ENCODE peak calls at places on chromosome 22, in nine cellular contexts. R, Z, W, O, N, C, Y, X and P are unnamed samples.
A peak's percentile ranks its signal among the peaks of the same experiment; 100 is the strongest.

GRCh38 chr22:50734986-50735738 is 2.8 kb upstream of the ACR start:
- DNase-seq in R (peak; percentile 20), Z (no peak), W (no peak), O (no peak), N (no peak), C (no peak), Y (no peak), X (no peak), P (no peak)

GRCh38 chr22:42714768-42715430 is 5.8 kb downstream of the A4GALT start:
- DNase-seq in R (no peak), Z (no peak), W (no peak), O (no peak), N (no peak), C (no peak), Y (no peak), X (no peak), P (no peak)

GRCh38 chr22:25759825-25760231 is 17.8 kb downstream of the MYO18B start:
- DNase-seq in R (no peak), Z (no peak), W (no peak), O (peak; percentile 93), N (no peak), C (no peak), Y (peak; percentile 92), X (peak; percentile 57), P (peak; percentile 88)

GRCh38 chr22:38353701-38354100 is 36.5 kb upstream of the CSNK1E start:
- DNase-seq in R (no peak), Z (no peak), W (no peak), O (no peak), N (no peak), C (no peak), Y (no peak), X (no peak), P (no peak)

GRCh38 chr22:49400136-49400865 is 427.4 kb downstream of the BRD1 start:
- DNase-seq in R (peak; percentile 41), Z (no peak), W (no peak), O (no peak), N (no peak), C (peak; percentile 6), Y (no peak), X (no peak), P (no peak)

GRCh38 chr22:44260216-44261035 is 52.3 kb downstream of the SHISAL1 start:
- DNase-seq in R (no peak), Z (no peak), W (peak; percentile 35), O (no peak), N (peak; percentile 10), C (no peak), Y (no peak), X (no peak), P (no peak)

GRCh38 chr22:20945578-20945934 is 21.5 kb upstream of the AIFM3 start:
- DNase-seq in R (no peak), Z (no peak), W (no peak), O (no peak), N (no peak), C (no peak), Y (no peak), X (no peak), P (no peak)

GRCh38 chr22:19819911-19820879 is 34.5 kb downstream of the GNB1L start:
- DNase-seq in R (peak; percentile 30), Z (no peak), W (no peak), O (no peak), N (no peak), C (no peak), Y (no peak), X (no peak), P (no peak)

GRCh38 chr22:39238966-39239510 is 5.7 kb downstream of the PDGFB start:
- DNase-seq in R (no peak), Z (no peak), W (no peak), O (no peak), N (no peak), C (no peak), Y (no peak), X (no peak), P (no peak)

GRCh38 chr22:30243671-30244465 is 2.7 kb downstream of the LIF start:
- DNase-seq in R (no peak), Z (no peak), W (no peak), O (no peak), N (no peak), C (no peak), Y (no peak), X (no peak), P (no peak)

GRCh38 chr22:28883917-28884753 is 763 bp downstream of the ZNRF3 start:
- DNase-seq in R (peak; percentile 65), Z (peak; percentile 52), W (peak; percentile 82), O (peak; percentile 37), N (peak; percentile 33), C (no peak), Y (no peak), X (peak; percentile 53), P (no peak)

GRCh38 chr22:36775589-36775965 is 342 bp downstream of the IFT27 start:
- DNase-seq in R (peak; percentile 61), Z (peak; percentile 58), W (no peak), O (peak; percentile 5), N (no peak), C (no peak), Y (no peak), X (peak; percentile 58), P (no peak)

GRCh38 chr22:10961043-10961860 is 4566.7 kb upstream of the OR11H1 start:
- DNase-seq in R (peak; percentile 47), Z (peak; percentile 15), W (no peak), O (no peak), N (no peak), C (no peak), Y (no peak), X (no peak), P (no peak)

GRCh38 chr22:22865311-22866072 is 22.1 kb upstream of the IGLL5 start:
- DNase-seq in R (no peak), Z (peak; percentile 59), W (no peak), O (no peak), N (no peak), C (no peak), Y (no peak), X (no peak), P (no peak)

DNA sequence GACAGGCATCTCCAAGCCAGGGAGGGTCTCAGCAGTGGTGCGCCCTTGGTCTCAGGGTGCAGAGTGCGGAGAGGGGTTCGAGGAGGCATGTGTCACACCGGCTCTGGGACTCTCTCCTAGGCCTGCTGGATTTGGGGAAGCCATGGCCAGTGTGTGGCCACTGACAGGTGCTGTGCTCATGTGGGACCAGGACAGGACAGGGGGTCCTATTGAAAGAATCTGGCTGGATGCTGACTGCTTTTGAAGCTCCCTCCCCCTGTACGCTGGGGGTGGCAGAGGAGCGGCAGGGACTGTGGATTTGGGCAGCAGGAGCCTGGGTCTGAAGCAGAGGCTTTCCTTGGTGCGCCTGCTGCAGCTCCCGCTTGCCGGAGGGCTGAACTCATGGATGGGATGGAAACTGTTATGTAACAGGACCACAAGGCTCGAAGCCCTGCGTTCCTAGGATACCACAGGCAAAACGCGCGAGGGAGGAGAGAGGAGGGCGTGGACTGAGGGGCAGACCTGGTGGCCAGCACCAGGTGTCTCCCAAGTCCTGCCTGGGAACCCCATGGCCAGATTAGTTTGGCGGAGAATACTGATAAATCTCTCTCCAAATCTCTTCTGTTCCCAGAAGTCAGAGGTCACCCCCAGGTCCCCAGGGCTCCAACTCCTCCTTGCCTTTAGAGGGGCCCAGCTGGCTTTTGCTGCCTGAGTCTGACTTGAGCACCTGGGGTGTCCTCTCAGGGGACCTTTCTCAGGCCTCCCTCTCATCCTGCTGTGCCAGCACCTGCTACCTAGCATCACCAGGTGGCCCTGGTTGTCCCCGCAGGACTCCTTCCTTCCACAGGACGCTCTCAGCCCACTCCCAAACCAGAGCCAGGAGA is 13.8 kb upstream of the TEF start:
- DNase-seq in R (peak; percentile 80), Z (no peak), W (peak; percentile 84), O (peak; percentile 72), N (peak; percentile 59), C (no peak), Y (no peak), X (peak; percentile 77), P (peak; percentile 35)
- TF ChIP-seq CTCF in R (no peak), Z (no peak), W (no peak), O (no peak), N (no peak), C (no peak), Y (no peak), X (peak; percentile 7), P (no peak)

GRCh38 chr22:26902401-26903029 is 245.1 kb downstream of the MIAT start:
- DNase-seq in R (no peak), Z (no peak), W (no peak), O (no peak), N (no peak), C (no peak), Y (no peak), X (no peak), P (no peak)

GRCh38 chr22:26905076-26905475 is 247.7 kb downstream of the MIAT start:
- DNase-seq in R (no peak), Z (no peak), W (no peak), O (no peak), N (no peak), C (no peak), Y (no peak), X (no peak), P (no peak)

GRCh38 chr22:26904483-26904882 is 247.1 kb downstream of the MIAT start:
- DNase-seq in R (no peak), Z (no peak), W (no peak), O (no peak), N (no peak), C (no peak), Y (no peak), X (no peak), P (no peak)

GRCh38 chr22:26901228-26901816 is 243.9 kb downstream of the MIAT start:
- DNase-seq in R (no peak), Z (no peak), W (no peak), O (no peak), N (no peak), C (no peak), Y (no peak), X (no peak), P (no peak)

GRCh38 chr22:26903030-26903856 is 245.9 kb downstream of the MIAT start:
- DNase-seq in R (no peak), Z (no peak), W (no peak), O (no peak), N (no peak), C (no peak), Y (no peak), X (no peak), P (no peak)
- H3K4me3 ChIP-seq in R (no peak overlapping the region), Z (no peak overlapping the region), W (no peak overlapping the region), O (no peak overlapping the region), N (no peak overlapping the region), C (no peak overlapping the region), Y (no peak overlapping the region), X (no peak overlapping the region), P (no peak overlapping the region)

DNA sequence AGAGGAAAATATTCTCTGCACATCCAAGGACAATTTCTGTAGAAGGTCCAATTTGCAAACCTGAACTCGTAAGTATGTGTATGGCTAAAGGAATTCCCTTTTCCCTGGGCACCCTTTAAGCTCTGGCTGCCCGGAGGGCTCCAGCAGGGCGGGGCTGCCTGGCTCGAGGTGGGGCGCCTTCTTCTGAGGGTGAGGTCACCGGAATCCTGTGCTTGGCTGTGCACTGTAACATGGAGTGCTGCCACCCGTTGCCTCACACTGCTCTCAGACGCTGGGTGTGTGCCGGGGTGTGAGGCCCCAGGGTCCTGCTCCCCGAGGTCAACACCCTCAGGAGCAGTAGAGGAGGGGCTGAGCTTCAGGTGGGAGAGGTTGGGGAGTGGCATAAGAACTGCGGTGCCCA is 61.5 kb downstream of the SYN3 start:
- DNase-seq in R (peak; percentile 85), Z (no peak), W (peak; percentile 91), O (peak; percentile 63), N (peak; percentile 34), C (peak; percentile 89), Y (no peak), X (no peak), P (peak; percentile 45)
- TF ChIP-seq CTCF in R (no peak), Z (no peak), W (no peak), O (no peak), N (no peak), C (no peak), Y (no peak), X (no peak), P (no peak)

GRCh38 chr22:17777717-17778044 is 3.4 kb upstream of the BID start:
- DNase-seq in R (no peak), Z (no peak), W (no peak), O (no peak), N (no peak), C (no peak), Y (no peak), X (no peak), P (no peak)
- H3K4me3 ChIP-seq in R (peak overlapping the region; percentile 45), Z (peak overlapping the region; percentile 100), W (peak overlapping the region; percentile 43), O (no peak overlapping the region), N (peak overlapping the region; percentile 19), C (no peak overlapping the region), Y (no peak overlapping the region), X (no peak overlapping the region), P (no peak overlapping the region)